ENCODE peak calls at places on chromosomes 13 and 19, in five cellular contexts. M is HTR-8/SVneo, J is small intestine, A is ELR, T is mesothelial cell of epicardium. X is an unnamed sample.

GRCh38 chr13:104837756-104838155 is 1697.7 kb downstream of the EFNB2 start:
- DNase-seq in M (no peak), A (no peak), J (no peak), T (no peak), X (no peak)

GRCh38 chr13:54394319-54394718 is 1365.7 kb downstream of the OLFM4 start:
- DNase-seq in M (no peak), T (no peak), J (peak), A (no peak), X (no peak)

GRCh38 chr13:61728468-61728867 is 312.8 kb upstream of the PCDH20 start:
- DNase-seq in T (no peak), J (no peak), A (peak), M (no peak), X (no peak)

GRCh38 chr13:22454586-22454985 is 726.2 kb upstream of the SGCG start:
- DNase-seq in A (no peak), J (no peak), T (no peak), M (peak), X (no peak)

GRCh38 chr13:38662362-38662761 is 24.5 kb upstream of the FREM2 start:
- DNase-seq in T (no peak), M (no peak), J (no peak), A (peak), X (no peak)

GRCh38 chr19:39436350-39436716 is 584 bp upstream of the RPS16 start:
- DNase-seq in T (no peak), M (no peak), A (peak), J (no peak), X (no peak)

GRCh38 chr13:39542361-39542760 is 60.6 kb downstream of the LHFPL6 start:
- DNase-seq in M (no peak), A (no peak), T (no peak), J (no peak), X (no peak)

GRCh38 chr13:36432106-36432544 is at the start of gene CCNA1:
- DNase-seq in M (no peak), A (peak), J (no peak), T (peak), X (no peak)

GRCh38 chr19:50669319-50670101 is 20.3 kb downstream of the C19orf81 start:
- DNase-seq in J (peak), A (peak), M (peak), T (no peak), X (no peak)

GRCh38 chr13:83905641-83906040 is 23.4 kb upstream of the SLITRK1 start:
- DNase-seq in A (no peak), M (no peak), J (no peak), T (no peak), X (no peak)

GRCh38 chr13:74346960-74347359 is 212.8 kb upstream of the KLF12 start:
- DNase-seq in T (no peak), M (no peak), A (no peak), J (no peak), X (no peak)

GRCh38 chr19:48362716-48363499 is 832 bp downstream of the TMEM143 start:
- DNase-seq in T (peak), M (peak), J (peak), A (peak), X (peak)